ENCODE peak calls at places on chromosomes 16 and 17, in six cellular contexts. U is SK-N-SH, W is GM12878, E is HepG2, M is H1, Y is K562. D is an unnamed sample.

GRCh38 chr17:164536-165235 is 16.8 kb downstream of the DOC2B start:
- DNase-seq in W (no peak), M (peak; percentile 66), Y (peak; percentile 12), U (peak; percentile 88), E (peak; percentile 40), D (peak; percentile 65)

GRCh38 chr17:979539-980405 is at the start of gene NXN:
- DNase-seq in W (no peak), U (peak; percentile 99), Y (peak; percentile 61), E (peak; percentile 47), M (peak; percentile 98), D (peak; percentile 65)

GRCh38 chr16:74811911-74812310 is 37.3 kb upstream of the FA2H start:
- DNase-seq in W (no peak), M (no peak), Y (no peak), E (no peak), U (no peak), D (no peak)

GRCh38 chr16:4376126-4376819 is 4.6 kb downstream of the VASN start:
- DNase-seq in U (peak; percentile 71), W (no peak), Y (no peak), M (no peak), E (no peak), D (no peak)

GRCh38 chr16:25343976-25344375 is 86.3 kb upstream of the ZKSCAN2 start:
- DNase-seq in Y (no peak), U (no peak), E (no peak), W (no peak), M (no peak), D (no peak)

GRCh38 chr16:3945751-3946603 is 65.5 kb upstream of the CREBBP start:
- DNase-seq in U (no peak), W (no peak), E (peak; percentile 20), M (no peak), Y (no peak), D (peak; percentile 60)

GRCh38 chr16:87150359-87151280 is 166.6 kb downstream of the C16orf95 start:
- DNase-seq in U (no peak), W (no peak), Y (no peak), E (no peak), M (no peak), D (no peak)

GRCh38 chr16:71883849-71884638 is at the start of gene ZNF821:
- DNase-seq in E (peak; percentile 66), Y (peak; percentile 88), W (no peak), M (peak; percentile 95), U (peak; percentile 100), D (peak; percentile 85)

GRCh38 chr16:88810868-88811599 is 694 bp downstream of the APRT start:
- DNase-seq in M (no peak), Y (peak; percentile 83), E (peak; percentile 73), W (no peak), U (peak; percentile 88), D (peak; percentile 87)

GRCh38 chr16:58516768-58517107 is 1.4 kb downstream of the SETD6 start:
- DNase-seq in E (no peak), M (no peak), U (no peak), W (no peak), Y (no peak), D (no peak)

GRCh38 chr16:89367538-89368059 is 122.8 kb downstream of the ANKRD11 start:
- DNase-seq in E (no peak), U (no peak), M (no peak), Y (no peak), W (no peak), D (no peak)

GRCh38 chr17:29240477-29240876 is 6.2 kb upstream of the CRYBA1 start:
- DNase-seq in Y (no peak), U (no peak), E (no peak), M (no peak), W (no peak), D (no peak)

GRCh38 chr17:57195790-57196460 is 60.4 kb upstream of the MSI2 start:
- DNase-seq in E (no peak), W (no peak), Y (no peak), M (peak; percentile 19), U (no peak), D (no peak)

GRCh38 chr17:19933633-19934032 is 44.0 kb downstream of the AKAP10 start:
- DNase-seq in U (no peak), Y (no peak), W (no peak), M (no peak), E (no peak), D (no peak)

GRCh38 chr17:50829336-50829735 is 6.0 kb upstream of the WFIKKN2 start:
- DNase-seq in Y (no peak), U (no peak), E (no peak), M (no peak), W (no peak), D (no peak)

GRCh38 chr16:88953003-88953690 is 23.9 kb downstream of the CBFA2T3 start:
- DNase-seq in M (no peak), Y (no peak), U (no peak), W (no peak), E (no peak), D (no peak)

GRCh38 chr16:27221576-27222498 is 18.5 kb downstream of the KDM8 start:
- DNase-seq in W (no peak), U (no peak), Y (no peak), E (no peak), M (no peak), D (no peak)

GRCh38 chr17:3894927-3895343 is 2.1 kb upstream of the CAMKK1 start:
- DNase-seq in Y (no peak), E (no peak), M (no peak), W (no peak), U (no peak), D (peak; percentile 52)

GRCh38 chr17:75915268-75915667 is 10.6 kb upstream of the MRPL38 start:
- DNase-seq in W (no peak), M (no peak), U (no peak), E (no peak), Y (no peak), D (no peak)

GRCh38 chr17:60388742-60389141 is 3.2 kb downstream of the USP32 start:
- DNase-seq in W (no peak), U (no peak), M (no peak), E (no peak), Y (peak; percentile 83), D (no peak)

GRCh38 chr17:51722994-51723393 is 435.5 kb downstream of the CA10 start:
- DNase-seq in U (no peak), M (no peak), W (no peak), E (no peak), Y (no peak), D (no peak)

GRCh38 chr16:10663146-10663545 is 31.6 kb downstream of the TEKT5 start:
- DNase-seq in E (no peak), M (no peak), W (no peak), U (no peak), Y (no peak), D (no peak)

GRCh38 chr17:63039899-63040602 is 74.0 kb downstream of the TANC2 start:
- DNase-seq in Y (peak; percentile 20), U (no peak), E (no peak), M (no peak), W (no peak), D (peak; percentile 29)

GRCh38 chr16:7246578-7246977 is 86.1 kb upstream of the RBFOX1 start:
- DNase-seq in M (peak; percentile 59), U (no peak), Y (peak; percentile 12), E (no peak), W (no peak), D (no peak)

GRCh38 chr17:51610155-51610554 is 349.8 kb downstream of the UTP18 start:
- DNase-seq in U (no peak), E (no peak), M (no peak), Y (no peak), W (no peak), D (no peak)

DNA sequence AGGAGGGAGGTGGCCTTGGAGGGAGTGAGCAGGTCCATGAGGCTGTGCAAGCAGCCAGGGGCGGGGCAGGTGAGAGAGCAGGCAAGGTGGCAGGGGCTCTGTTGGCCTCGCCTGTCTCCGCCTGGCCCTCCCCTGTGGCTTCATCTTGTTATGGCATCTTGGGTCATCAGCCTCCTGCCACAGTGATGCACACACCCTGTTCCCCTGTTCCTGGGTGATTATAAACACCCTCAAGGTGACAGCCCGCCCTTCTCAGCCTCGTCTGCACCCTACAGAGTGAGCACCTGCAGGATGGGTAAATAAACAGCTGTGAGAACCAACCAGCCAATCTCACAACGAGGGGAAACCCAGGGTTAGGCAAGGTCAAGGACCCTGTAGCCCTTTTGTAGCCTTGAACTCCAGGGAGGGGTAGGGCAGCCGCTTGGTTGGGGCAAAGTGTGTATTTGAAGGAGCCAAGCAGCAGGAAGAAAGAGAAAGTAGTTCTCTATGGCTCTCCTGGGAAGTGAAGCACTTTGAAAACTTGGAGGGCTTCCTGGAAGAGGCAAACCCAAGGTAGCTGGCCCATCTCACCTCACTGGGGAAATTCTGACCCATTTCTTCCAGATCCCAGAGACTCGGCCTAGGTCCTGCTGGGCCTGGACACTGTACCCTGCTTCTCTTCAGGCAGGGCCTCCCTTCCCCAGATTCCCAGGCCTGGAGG is 60.6 kb downstream of the NT5M start:
- DNase-seq in E (no peak), Y (no peak), M (no peak), U (peak; percentile 16), W (no peak), D (no peak)
- TF ChIP-seq RFX5 in E (no peak), Y (no peak), M (no peak), U (no peak), W (no peak), D (no peak)

GRCh38 chr17:38449364-38449763 is 21.1 kb downstream of the ARHGAP23 start:
- DNase-seq in Y (no peak), W (no peak), M (no peak), U (no peak), E (peak; percentile 67), D (no peak)
- TF ChIP-seq CHD2 in Y (no peak), W (no peak), M (no peak), U (no peak), E (no peak), D (no peak)

GRCh38 chr17:69466905-69467630 is 52.6 kb downstream of the MAP2K6 start:
- DNase-seq in M (no peak), U (peak; percentile 50), Y (no peak), W (no peak), E (peak; percentile 12), D (peak; percentile 56)

GRCh38 chr17:69470702-69471101 is 56.2 kb downstream of the MAP2K6 start:
- DNase-seq in U (no peak), E (no peak), M (peak; percentile 7), Y (no peak), W (no peak), D (no peak)

GRCh38 chr17:69466451-69466850 is 52.0 kb downstream of the MAP2K6 start:
- DNase-seq in Y (no peak), M (no peak), W (no peak), E (no peak), U (no peak), D (no peak)

GRCh38 chr17:69471406-69471805 is 56.9 kb downstream of the MAP2K6 start:
- DNase-seq in W (no peak), U (no peak), E (no peak), Y (no peak), M (no peak), D (no peak)

DNA sequence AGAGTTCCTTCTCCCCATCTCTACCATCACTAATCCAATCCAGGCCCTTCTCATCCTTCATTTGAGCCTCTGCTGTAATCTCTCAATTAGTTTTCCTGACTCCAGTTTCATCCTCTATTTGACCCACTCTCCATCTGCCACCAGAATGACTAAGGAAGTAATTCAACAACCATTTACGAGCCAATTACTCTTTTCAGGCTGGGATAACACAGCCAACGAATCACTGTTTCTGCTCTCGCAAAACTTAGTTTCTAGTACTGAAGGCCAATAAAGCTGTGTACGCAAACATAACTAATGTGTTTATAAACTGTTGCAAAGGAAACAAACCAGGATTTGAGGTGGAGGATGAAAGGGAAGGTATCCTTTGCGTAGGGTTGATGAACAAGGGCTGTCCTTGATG is 53.7 kb downstream of the MAP2K6 start:
- DNase-seq in Y (no peak), W (no peak), U (no peak), M (no peak), E (no peak), D (no peak)
- TF ChIP-seq RFX5 in Y (no peak), W (no peak), U (no peak), M (no peak), E (no peak), D (no peak)

GRCh38 chr17:44197980-44198720 is 1.5 kb downstream of the ATXN7L3 start:
- DNase-seq in M (no peak), U (no peak), E (no peak), W (no peak), Y (peak; percentile 89), D (peak; percentile 77)
- TF ChIP-seq CHD2 in M (no peak), U (no peak), E (no peak), W (no peak), Y (no peak), D (no peak)